ENCODE peak calls at places on chromosome 19, in seven cellular contexts. O is stimulated activated CD4-positive, alpha-beta T cell treated with anti-CD3 and anti-CD28 coated beads, Interleukin-15, amount 100 ng/mL, for 1 hour; J is activated CD8-positive, alpha-beta memory T cell treated with anti-CD3 and anti-CD28 coated beads for 1 hour; F is COR-L47; I is IMR-90; Z is EH; U is GM12865. Y is an unnamed sample.

GRCh38 chr19:48501961-48502719 is 9.5 kb downstream of the LMTK3 start:
- DNase-seq in O (peak; percentile 43), J (no peak), F (peak; percentile 78), I (no peak), Z (peak; percentile 59), U (peak; percentile 69), Y (peak; percentile 85)

GRCh38 chr19:13225973-13226865 is 76.0 kb downstream of the IER2 start:
- DNase-seq in O (no peak), J (no peak), F (no peak), I (no peak), Z (no peak), U (no peak), Y (no peak)

GRCh38 chr19:11152318-11153062 is 3.1 kb downstream of the SPC24 start:
- DNase-seq in O (no peak), J (no peak), F (peak; percentile 13), I (peak; percentile 78), Z (peak; percentile 74), U (no peak), Y (no peak)

GRCh38 chr19:54523403-54523802 is 20.8 kb downstream of the LAIR2 start:
- DNase-seq in O (no peak), J (no peak), F (no peak), I (peak; percentile 39), Z (no peak), U (peak; percentile 75), Y (peak; percentile 78)

GRCh38 chr19:31139871-31140505 is 209.2 kb downstream of the TSHZ3 start:
- DNase-seq in O (no peak), J (no peak), F (no peak), I (peak; percentile 90), Z (peak; percentile 91), U (no peak), Y (no peak)

GRCh38 chr19:17281391-17282304 is at the start of gene ANKLE1:
- DNase-seq in O (no peak), J (no peak), F (no peak), I (no peak), Z (peak; percentile 39), U (peak; percentile 86), Y (peak; percentile 64)

GRCh38 chr19:18364826-18365528 is 21.0 kb upstream of the GDF15 start:
- DNase-seq in O (no peak), J (no peak), F (peak; percentile 80), I (peak; percentile 100), Z (peak; percentile 100), U (no peak), Y (no peak)

GRCh38 chr19:1177322-1178114 is 3.5 kb upstream of the SBNO2 start:
- DNase-seq in O (no peak), J (no peak), F (no peak), I (peak; percentile 97), Z (peak; percentile 99), U (no peak), Y (no peak)

GRCh38 chr19:10884273-10884672 is 12.9 kb downstream of the CARM1 start:
- DNase-seq in O (no peak), J (no peak), F (no peak), I (peak; percentile 77), Z (peak; percentile 80), U (no peak), Y (no peak)

GRCh38 chr19:5967994-5968430 is 9.9 kb downstream of the RANBP3 start:
- DNase-seq in O (peak; percentile 26), J (no peak), F (peak; percentile 45), I (peak; percentile 88), Z (peak; percentile 82), U (peak; percentile 74), Y (peak; percentile 76)

GRCh38 chr19:10654610-10655456 is 687 bp downstream of the ILF3 start:
- DNase-seq in O (no peak), J (no peak), F (peak; percentile 82), I (no peak), Z (peak; percentile 56), U (peak; percentile 74), Y (peak; percentile 64)

GRCh38 chr19:3154957-3155736 is 19.3 kb downstream of the GNA15 start:
- DNase-seq in O (peak; percentile 61), J (peak; percentile 71), F (no peak), I (peak; percentile 99), Z (peak; percentile 100), U (peak; percentile 96), Y (peak; percentile 95)

GRCh38 chr19:41860419-41861097 is 503 bp downstream of the RPS19 start:
- DNase-seq in O (no peak), J (no peak), F (no peak), I (no peak), Z (peak; percentile 26), U (peak; percentile 37), Y (peak; percentile 42)

GRCh38 chr19:51712461-51713081 is 11.2 kb downstream of the HAS1 start:
- DNase-seq in O (no peak), J (no peak), F (peak; percentile 37), I (peak; percentile 35), Z (peak; percentile 34), U (peak; percentile 30), Y (peak; percentile 26)

GRCh38 chr19:6536138-6536671 is 5.4 kb downstream of the TNFSF9 start:
- DNase-seq in O (peak; percentile 37), J (peak; percentile 71), F (peak; percentile 3), I (no peak), Z (peak; percentile 20), U (peak; percentile 99), Y (peak; percentile 91)

GRCh38 chr19:19334989-19335344 is 14.3 kb downstream of the MAU2 start:
- DNase-seq in O (no peak), J (no peak), F (no peak), I (no peak), Z (no peak), U (no peak), Y (no peak)

GRCh38 chr19:16830679-16831078 is 1.5 kb downstream of the SIN3B start:
- DNase-seq in O (no peak), J (no peak), F (no peak), I (peak; percentile 40), Z (peak; percentile 80), U (no peak), Y (peak; percentile 11)

GRCh38 chr19:49447485-49448431 is 3.9 kb downstream of the PIH1D1 start:
- DNase-seq in O (no peak), J (no peak), F (no peak), I (peak; percentile 8), Z (peak; percentile 49), U (peak; percentile 57), Y (peak; percentile 32)

GRCh38 chr19:45824041-45824471 is 8.9 kb upstream of the RSPH6A start:
- DNase-seq in O (no peak), J (no peak), F (peak; percentile 79), I (no peak), Z (no peak), U (no peak), Y (no peak)

GRCh38 chr19:40716031-40716654 is 543 bp downstream of the COQ8B start:
- DNase-seq in O (peak; percentile 40), J (peak; percentile 72), F (no peak), I (peak; percentile 95), Z (no peak), U (peak; percentile 58), Y (peak; percentile 85)

GRCh38 chr19:14561832-14562351 is 10.0 kb downstream of the NDUFB7 start:
- DNase-seq in O (no peak), J (no peak), F (no peak), I (peak; percentile 19), Z (no peak), U (peak; percentile 61), Y (no peak)

GRCh38 chr19:15631817-15632216 is 8.9 kb upstream of the CYP4F3 start:
- DNase-seq in O (no peak), J (no peak), F (no peak), I (no peak), Z (peak; percentile 3), U (peak; percentile 6), Y (peak; percentile 38)

GRCh38 chr19:48648134-48648533 is 2.1 kb upstream of the CA11 start:
- DNase-seq in O (no peak), J (no peak), F (no peak), I (no peak), Z (no peak), U (no peak), Y (no peak)